ENCODE peak calls at places on chromosome 21, in four cellular contexts. K, G, I and Z are unnamed samples.

GRCh38 chr21:15421947-15422346 is 307.8 kb upstream of the USP25 start:
- DNase-seq in G (no peak), I (no peak), K (no peak), Z (no peak)

GRCh38 chr21:25383545-25383944 is 223.7 kb downstream of the MRPL39 start:
- DNase-seq in G (no peak), K (no peak), I (no peak), Z (no peak)

GRCh38 chr21:34141373-34141772 is 68.0 kb downstream of the MRPS6 start:
- DNase-seq in G (no peak), K (no peak), I (no peak), Z (no peak)

GRCh38 chr21:43311303-43311817 is 115.6 kb downstream of the SIK1 start:
- DNase-seq in K (no peak), G (no peak), I (no peak), Z (no peak)

GRCh38 chr21:45591619-45592207 is 49.5 kb upstream of the SLC19A1 start:
- DNase-seq in I (peak), G (no peak), K (no peak), Z (no peak)

GRCh38 chr21:44455524-44456206 is 355 bp downstream of the LRRC3 start:
- DNase-seq in G (peak), I (peak), K (peak), Z (peak)

GRCh38 chr21:42002421-42002958 is 7.7 kb downstream of the ZBTB21 start:
- DNase-seq in G (peak), I (no peak), K (no peak), Z (no peak)

GRCh38 chr21:31117046-31117916 is 79.0 kb upstream of the KRTAP19-8 start:
- DNase-seq in G (no peak), K (no peak), I (no peak), Z (no peak)

GRCh38 chr21:37146320-37147225 is 73.5 kb downstream of the TTC3 start:
- DNase-seq in G (no peak), I (no peak), K (no peak), Z (no peak)

GRCh38 chr21:36471254-36471723 is 8.6 kb downstream of the CLDN14 start:
- DNase-seq in K (peak), I (no peak), G (no peak), Z (no peak)

GRCh38 chr21:29443398-29444010 is 144.8 kb downstream of the BACH1 start:
- DNase-seq in I (no peak), G (no peak), K (no peak), Z (no peak)

GRCh38 chr21:37149411-37149810 is 76.4 kb downstream of the TTC3 start:
- DNase-seq in G (no peak), I (no peak), K (no peak), Z (no peak)

GRCh38 chr21:32336711-32337110 is 38.1 kb downstream of the MRAP start:
- DNase-seq in K (no peak), G (no peak), I (no peak), Z (no peak)

GRCh38 chr21:45378258-45378966 is 26.6 kb upstream of the COL18A1 start:
- DNase-seq in I (peak), K (no peak), G (no peak), Z (peak)

GRCh38 chr21:23026878-23027277 is 2028.7 kb downstream of the NCAM2 start:
- DNase-seq in G (no peak), I (no peak), K (no peak), Z (no peak)

GRCh38 chr21:45391743-45392079 is 13.3 kb upstream of the COL18A1 start:
- DNase-seq in K (no peak), G (no peak), I (no peak), Z (no peak)

GRCh38 chr21:41678016-41678935 is 88.6 kb downstream of the RIPK4 start:
- DNase-seq in I (peak), K (peak), G (no peak), Z (no peak)

GRCh38 chr21:14814282-14814681 is 250.5 kb downstream of the NRIP1 start:
- DNase-seq in I (no peak), K (no peak), G (no peak), Z (no peak)